ENCODE peak calls at places on chromosomes 2 and 18, in five cellular contexts. Q, R, X, D and M are unnamed samples.

GRCh38 chr2:42789751-42790150 is 2.6 kb downstream of the HAAO start:
- DNase-seq in X (no peak), Q (no peak), R (no peak), D (no peak), M (no peak)

GRCh38 chr2:189305291-189305943 is 125.9 kb upstream of the COL5A2 start:
- DNase-seq in Q (peak; percentile 61), X (no peak), R (no peak), D (no peak), M (no peak)

GRCh38 chr2:55431982-55432627 is 12.4 kb upstream of the CCDC88A start:
- DNase-seq in D (peak; percentile 29), Q (peak; percentile 70), R (no peak), X (peak; percentile 38), M (no peak)

GRCh38 chr2:109180786-109181185 is 51.8 kb downstream of the SH3RF3 start:
- DNase-seq in D (no peak), R (no peak), X (no peak), Q (no peak), M (no peak)

GRCh38 chr2:10407841-10408648 is 40.1 kb downstream of the ODC1 start:
- DNase-seq in Q (peak; percentile 95), X (no peak), D (peak; percentile 72), R (no peak), M (peak; percentile 30)

GRCh38 chr2:180004731-180005130 is 2.4 kb downstream of the CWC22 start:
- DNase-seq in X (no peak), Q (peak; percentile 33), R (no peak), D (no peak), M (peak; percentile 11)

GRCh38 chr2:32591669-32592463 is 36.0 kb upstream of the TTC27 start:
- DNase-seq in Q (no peak), D (no peak), R (no peak), X (no peak), M (no peak)

GRCh38 chr18:3450358-3451107 is 561 bp downstream of the TGIF1 start:
- DNase-seq in D (no peak), X (peak; percentile 40), Q (peak; percentile 85), R (peak; percentile 23), M (no peak)

GRCh38 chr2:209772316-209772715 is 684 bp downstream of the UNC80 start:
- DNase-seq in D (no peak), R (no peak), Q (no peak), X (no peak), M (no peak)

GRCh38 chr18:45838302-45839070 is 13.0 kb downstream of the SIGLEC15 start:
- DNase-seq in R (no peak), X (no peak), Q (peak; percentile 58), D (no peak), M (no peak)

GRCh38 chr2:71736091-71736878 is 282.9 kb downstream of the DYSF start:
- DNase-seq in D (no peak), Q (no peak), X (no peak), R (no peak), M (no peak)

GRCh38 chr2:38685116-38685735 is 19.3 kb downstream of the GALM start:
- DNase-seq in X (no peak), R (no peak), D (no peak), Q (no peak), M (no peak)

GRCh38 chr18:12017079-12017478 is 35.8 kb downstream of the IMPA2 start:
- DNase-seq in X (no peak), D (no peak), R (no peak), Q (no peak), M (no peak)

GRCh38 chr2:164335947-164336346 is 285.3 kb downstream of the GRB14 start:
- DNase-seq in Q (no peak), D (no peak), X (no peak), R (no peak), M (no peak)

GRCh38 chr2:199485732-199486335 is 28.1 kb upstream of the SATB2 start:
- DNase-seq in X (peak; percentile 83), D (peak; percentile 57), Q (peak; percentile 74), R (peak; percentile 47), M (peak; percentile 60)

GRCh38 chr2:75090770-75091515 is 108.4 kb downstream of the TACR1 start:
- DNase-seq in Q (no peak), R (no peak), X (no peak), D (no peak), M (no peak)

GRCh38 chr2:64992990-64993389 is 3.8 kb downstream of the SLC1A4 start:
- DNase-seq in X (no peak), R (no peak), Q (no peak), D (no peak), M (no peak)

GRCh38 chr2:176676257-176676570 is 407.0 kb downstream of the MTX2 start:
- DNase-seq in D (no peak), Q (no peak), R (no peak), X (no peak), M (no peak)

GRCh38 chr2:114926303-114926702 is 483.9 kb downstream of the DPP10 start:
- DNase-seq in X (no peak), D (no peak), R (no peak), Q (no peak), M (no peak)

GRCh38 chr2:207133862-207134519 is 31.8 kb downstream of the KLF7 start:
- DNase-seq in R (no peak), X (peak; percentile 16), Q (peak; percentile 78), D (no peak), M (peak; percentile 63)

GRCh38 chr2:105544591-105545377 is 145.9 kb upstream of the FHL2 start:
- DNase-seq in D (no peak), X (no peak), Q (no peak), R (no peak), M (no peak)

GRCh38 chr2:69589973-69590652 is 53.4 kb downstream of the AAK1 start:
- DNase-seq in X (peak; percentile 44), Q (peak; percentile 63), D (no peak), R (peak; percentile 15), M (no peak)

GRCh38 chr2:190050001-190050400 is 12.5 kb downstream of the MSTN start:
- DNase-seq in X (no peak), Q (no peak), R (no peak), D (no peak), M (no peak)

GRCh38 chr2:73870084-73870483 is 22.7 kb upstream of the ACTG2 start:
- DNase-seq in Q (peak; percentile 83), R (no peak), X (no peak), D (no peak), M (no peak)

GRCh38 chr2:213187386-213187785 is 36.0 kb upstream of the IKZF2 start:
- DNase-seq in R (no peak), D (no peak), X (no peak), Q (peak; percentile 36), M (no peak)

GRCh38 chr2:235961711-235962110 is 206.5 kb downstream of the GBX2 start:
- DNase-seq in R (no peak), D (no peak), Q (no peak), X (no peak), M (no peak)

GRCh38 chr2:138964413-138964812 is 184.2 kb upstream of the NXPH2 start:
- DNase-seq in D (no peak), Q (no peak), X (no peak), R (no peak), M (no peak)

GRCh38 chr18:8807502-8807833 is 102.1 kb downstream of the MTCL1 start:
- DNase-seq in Q (no peak), R (no peak), D (no peak), X (no peak), M (no peak)

GRCh38 chr2:200380139-200380561 is 73.7 kb downstream of the SPATS2L start:
- DNase-seq in X (peak; percentile 41), Q (no peak), R (no peak), D (no peak), M (no peak)

DNA sequence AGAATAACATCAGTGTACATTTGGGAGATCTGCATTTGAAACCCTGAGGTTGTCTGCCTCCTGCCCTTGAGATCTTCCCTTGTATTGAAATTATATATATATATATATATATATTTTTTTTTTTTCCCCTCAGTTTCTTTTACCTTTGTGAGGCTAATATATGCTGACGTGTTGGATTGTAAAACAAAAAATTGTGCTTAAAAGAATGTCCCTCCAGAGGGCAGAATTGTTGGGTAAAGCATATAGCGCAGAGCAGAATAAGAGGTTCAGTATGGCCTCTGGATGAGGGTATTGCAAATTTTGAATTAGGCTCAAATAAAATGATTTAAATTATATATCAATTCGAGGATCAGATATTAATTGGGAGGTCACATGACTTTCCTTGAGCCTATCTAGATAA is 12.4 kb downstream of the NABP1 start:
- DNase-seq in X (no peak), D (no peak), Q (no peak), R (no peak), M (no peak)
- H3K9ac ChIP-seq in X (no peak overlapping the region), D (no peak overlapping the region), Q (peak overlapping the region; percentile 52), R (no peak overlapping the region), M (no peak overlapping the region)

GRCh38 chr2:239287461-239287860 is 113.4 kb downstream of the HDAC4 start:
- DNase-seq in R (no peak), Q (no peak), X (no peak), D (no peak), M (no peak)

GRCh38 chr2:239285071-239285931 is 115.5 kb downstream of the HDAC4 start:
- DNase-seq in X (no peak), D (no peak), R (no peak), Q (peak; percentile 36), M (no peak)

GRCh38 chr2:239288237-239288636 is 112.6 kb downstream of the HDAC4 start:
- DNase-seq in R (no peak), Q (no peak), X (no peak), D (no peak), M (no peak)

GRCh38 chr2:239285932-239286230 is 114.9 kb downstream of the HDAC4 start:
- DNase-seq in R (no peak), D (no peak), Q (no peak), X (no peak), M (no peak)

DNA sequence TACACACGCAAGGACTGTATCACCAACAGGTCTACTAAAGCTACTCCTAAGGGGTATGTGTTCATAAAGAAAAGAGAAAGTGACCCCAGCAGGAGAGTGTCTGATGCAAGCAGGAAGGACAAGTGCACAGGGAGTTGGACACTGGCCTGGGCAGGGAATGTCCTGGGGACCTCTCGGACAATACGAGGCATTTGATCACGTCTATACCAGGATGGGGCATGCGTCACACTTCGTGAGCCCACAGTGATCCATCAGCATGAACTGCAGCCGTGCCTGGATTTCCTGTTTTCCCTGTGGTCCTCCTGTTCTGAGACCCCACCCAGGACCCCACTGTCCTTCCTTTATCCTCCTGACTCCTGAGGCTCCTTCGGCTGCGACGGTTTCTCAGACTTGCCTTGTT is 113.9 kb downstream of the HDAC4 start:
- DNase-seq in X (no peak), Q (no peak), D (no peak), R (no peak), M (no peak)
- H3K4me1 ChIP-seq in X (peaks cover 58% of the 10 kb centered on the region), Q (peaks cover 20% of the 10 kb centered on the region), D (peaks cover 43% of the 10 kb centered on the region), R (peaks cover 36% of the 10 kb centered on the region), M (peaks cover 20% of the 10 kb centered on the region)

GRCh38 chr2:98086491-98087446 is at the start of gene VWA3B:
- DNase-seq in X (peak; percentile 90), D (peak; percentile 46), R (peak; percentile 60), Q (peak; percentile 73), M (peak; percentile 49)
- H3K27me3 ChIP-seq in X (peaks cover 69% of the 10 kb centered on the region), D (no peaks in the 10 kb centered on the region), R (peaks cover 49% of the 10 kb centered on the region), Q (peaks cover 66% of the 10 kb centered on the region), M (peaks cover 43% of the 10 kb centered on the region)

DNA sequence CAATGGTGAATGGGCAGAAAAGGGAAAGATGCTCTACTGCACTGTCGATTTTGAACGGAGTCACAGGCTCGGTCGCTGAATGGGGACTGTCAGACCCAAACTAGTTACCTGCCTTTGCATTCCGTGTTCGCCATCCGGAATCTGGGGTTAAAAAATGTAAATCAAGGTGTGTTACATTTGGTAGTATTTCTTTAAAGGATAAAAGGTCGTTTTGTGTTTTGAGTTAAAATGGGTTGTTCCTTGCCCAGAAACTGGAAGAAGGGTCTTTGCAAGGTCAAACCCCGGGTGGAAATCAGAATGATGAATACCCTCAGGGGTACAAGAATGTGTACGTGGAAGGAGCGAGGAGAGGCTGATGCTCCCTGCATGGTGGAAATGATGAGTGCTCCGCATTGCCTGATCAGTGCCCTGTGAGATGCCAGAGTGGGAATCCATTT is 1.0 kb downstream of the VSNL1 start:
- DNase-seq in X (peak; percentile 20), D (no peak), R (no peak), Q (no peak), M (no peak)
- H3K9ac ChIP-seq in X (no peak overlapping the region), D (peak overlapping the region; percentile 68), R (peak overlapping the region; percentile 22), Q (no peak overlapping the region), M (no peak overlapping the region)